ENCODE peak calls at places on chromosome 9, in six cellular contexts. C, G, D, U, F and M are unnamed samples.

GRCh38 chr9:127714916-127715442 is 484 bp downstream of the PTRH1 start:
- DNase-seq in U (no peak), F (no peak), C (no peak), G (peak), D (no peak), M (peak)

GRCh38 chr9:97991818-97992217 is 8.7 kb downstream of the ANP32B start:
- DNase-seq in G (no peak), D (no peak), C (no peak), F (no peak), U (no peak), M (no peak)

GRCh38 chr9:90684776-90685175 is 42.2 kb upstream of the DIRAS2 start:
- DNase-seq in F (no peak), C (no peak), D (no peak), U (no peak), G (no peak), M (no peak)

GRCh38 chr9:91101598-91102168 is 260.0 kb downstream of the AUH start:
- DNase-seq in U (peak), F (no peak), D (peak), C (no peak), G (no peak), M (no peak)

GRCh38 chr9:6243746-6244145 is 28.1 kb downstream of the IL33 start:
- DNase-seq in G (peak), D (no peak), U (peak), F (no peak), C (peak), M (no peak)

GRCh38 chr9:9522406-9522805 is 1090.4 kb downstream of the PTPRD start:
- DNase-seq in D (no peak), U (no peak), G (no peak), F (no peak), C (no peak), M (no peak)

GRCh38 chr9:121447341-121447834 is 52.3 kb downstream of the GGTA1 start:
- DNase-seq in C (peak), U (no peak), D (no peak), G (peak), F (no peak), M (peak)

GRCh38 chr9:12698293-12698692 is 5.1 kb downstream of the TYRP1 start:
- DNase-seq in U (no peak), G (peak), C (no peak), F (no peak), D (no peak), M (peak)

GRCh38 chr9:27717991-27718390 is 144.7 kb upstream of the C9orf72 start:
- DNase-seq in C (no peak), U (no peak), D (no peak), F (no peak), G (no peak), M (no peak)

GRCh38 chr9:91949946-91950664 is at the start of gene ROR2:
- DNase-seq in G (peak), U (peak), C (no peak), F (no peak), D (peak), M (peak)

GRCh38 chr9:92696619-92697018 is 26.7 kb upstream of the IPPK start:
- DNase-seq in D (no peak), F (no peak), C (no peak), G (no peak), U (no peak), M (no peak)